ENCODE peak calls at places on chromosomes 13 and 19, in ten cellular contexts. One of them, this sample, is unnamed.

GRCh38 chr19:15188851-15189250 is 11.9 kb downstream of the NOTCH3 start:
- DNase-seq in RWPE2: peak; percentile 72
- DNase-seq in neural progenitor cell: no peak
- DNase-seq in gastrocnemius medialis: no peak
- DNase-seq in cardiac muscle cell: no peak
- DNase-seq in brain microvascular endothelial cell: no peak
- DNase-seq in left ventricle myocardium inferior: no peak
- DNase-seq in mucosa of descending colon: no peak
- DNase-seq in tibial artery: no peak
- DNase-seq in fibroblast of lung: no peak
- DNase-seq in this sample: no peak

GRCh38 chr19:42206871-42207755 is 10.4 kb downstream of the DEDD2 start:
- DNase-seq in RWPE2: no peak
- DNase-seq in neural progenitor cell: no peak
- DNase-seq in gastrocnemius medialis: no peak
- DNase-seq in cardiac muscle cell: no peak
- DNase-seq in brain microvascular endothelial cell: peak; percentile 22
- DNase-seq in left ventricle myocardium inferior: no peak
- DNase-seq in mucosa of descending colon: no peak
- DNase-seq in tibial artery: no peak
- DNase-seq in fibroblast of lung: peak; percentile 72
- DNase-seq in this sample: no peak

GRCh38 chr19:295687-296370 is 4.6 kb upstream of the PLPP2 start:
- DNase-seq in RWPE2: no peak
- DNase-seq in neural progenitor cell: no peak
- DNase-seq in gastrocnemius medialis: no peak
- DNase-seq in cardiac muscle cell: no peak
- DNase-seq in brain microvascular endothelial cell: no peak
- DNase-seq in left ventricle myocardium inferior: no peak
- DNase-seq in mucosa of descending colon: peak; percentile 7
- DNase-seq in tibial artery: no peak
- DNase-seq in fibroblast of lung: no peak
- DNase-seq in this sample: no peak

GRCh38 chr19:55495646-55496349 is 7.6 kb downstream of the SSC5D start:
- DNase-seq in RWPE2: no peak
- DNase-seq in neural progenitor cell: no peak
- DNase-seq in gastrocnemius medialis: no peak
- DNase-seq in cardiac muscle cell: no peak
- DNase-seq in brain microvascular endothelial cell: no peak
- DNase-seq in left ventricle myocardium inferior: no peak
- DNase-seq in mucosa of descending colon: no peak
- DNase-seq in tibial artery: no peak
- DNase-seq in fibroblast of lung: no peak
- DNase-seq in this sample: no peak

GRCh38 chr19:812819-813358 is 8.9 kb downstream of the PLPPR3 start:
- DNase-seq in RWPE2: no peak
- DNase-seq in neural progenitor cell: no peak
- DNase-seq in gastrocnemius medialis: no peak
- DNase-seq in cardiac muscle cell: no peak
- DNase-seq in brain microvascular endothelial cell: no peak
- DNase-seq in left ventricle myocardium inferior: no peak
- DNase-seq in mucosa of descending colon: no peak
- DNase-seq in tibial artery: no peak
- DNase-seq in fibroblast of lung: no peak
- DNase-seq in this sample: no peak

GRCh38 chr19:43809762-43810696 is 7.8 kb upstream of the LYPD5 start:
- DNase-seq in RWPE2: no peak
- DNase-seq in neural progenitor cell: peak; percentile 71
- DNase-seq in gastrocnemius medialis: no peak
- DNase-seq in cardiac muscle cell: peak; percentile 72
- DNase-seq in brain microvascular endothelial cell: peak; percentile 25
- DNase-seq in left ventricle myocardium inferior: no peak
- DNase-seq in mucosa of descending colon: no peak
- DNase-seq in tibial artery: no peak
- DNase-seq in fibroblast of lung: peak; percentile 61
- DNase-seq in this sample: no peak

GRCh38 chr13:84187626-84188025 is 305.4 kb upstream of the SLITRK1 start:
- DNase-seq in RWPE2: no peak
- DNase-seq in neural progenitor cell: no peak
- DNase-seq in gastrocnemius medialis: no peak
- DNase-seq in cardiac muscle cell: no peak
- DNase-seq in brain microvascular endothelial cell: no peak
- DNase-seq in left ventricle myocardium inferior: no peak
- DNase-seq in mucosa of descending colon: no peak
- DNase-seq in tibial artery: no peak
- DNase-seq in fibroblast of lung: no peak
- DNase-seq in this sample: no peak

GRCh38 chr13:61695147-61695546 is 279.5 kb upstream of the PCDH20 start:
- DNase-seq in RWPE2: no peak
- DNase-seq in neural progenitor cell: no peak
- DNase-seq in gastrocnemius medialis: no peak
- DNase-seq in cardiac muscle cell: no peak
- DNase-seq in brain microvascular endothelial cell: no peak
- DNase-seq in left ventricle myocardium inferior: no peak
- DNase-seq in mucosa of descending colon: no peak
- DNase-seq in tibial artery: no peak
- DNase-seq in fibroblast of lung: peak; percentile 10
- DNase-seq in this sample: no peak

GRCh38 chr19:40921005-40921897 is 39.2 kb upstream of the CYP2A7 start:
- DNase-seq in RWPE2: no peak
- DNase-seq in neural progenitor cell: no peak
- DNase-seq in gastrocnemius medialis: no peak
- DNase-seq in cardiac muscle cell: peak; percentile 8
- DNase-seq in brain microvascular endothelial cell: no peak
- DNase-seq in left ventricle myocardium inferior: no peak
- DNase-seq in mucosa of descending colon: peak; percentile 75
- DNase-seq in tibial artery: no peak
- DNase-seq in fibroblast of lung: no peak
- DNase-seq in this sample: no peak

GRCh38 chr19:35013820-35014754 is 14.0 kb downstream of the GRAMD1A start:
- DNase-seq in RWPE2: no peak
- DNase-seq in neural progenitor cell: no peak
- DNase-seq in gastrocnemius medialis: no peak
- DNase-seq in cardiac muscle cell: peak; percentile 38
- DNase-seq in brain microvascular endothelial cell: no peak
- DNase-seq in left ventricle myocardium inferior: no peak
- DNase-seq in mucosa of descending colon: peak; percentile 35
- DNase-seq in tibial artery: no peak
- DNase-seq in fibroblast of lung: no peak
- DNase-seq in this sample: no peak

GRCh38 chr13:92461402-92461801 is 765.2 kb upstream of the GPC6 start:
- DNase-seq in RWPE2: no peak
- DNase-seq in neural progenitor cell: peak; percentile 39
- DNase-seq in gastrocnemius medialis: no peak
- DNase-seq in cardiac muscle cell: no peak
- DNase-seq in brain microvascular endothelial cell: no peak
- DNase-seq in left ventricle myocardium inferior: no peak
- DNase-seq in mucosa of descending colon: no peak
- DNase-seq in tibial artery: no peak
- DNase-seq in fibroblast of lung: no peak
- DNase-seq in this sample: no peak

GRCh38 chr13:111233080-111233479 is 87.4 kb upstream of the TEX29 start:
- DNase-seq in RWPE2: no peak
- DNase-seq in neural progenitor cell: no peak
- DNase-seq in gastrocnemius medialis: no peak
- DNase-seq in cardiac muscle cell: no peak
- DNase-seq in brain microvascular endothelial cell: no peak
- DNase-seq in left ventricle myocardium inferior: no peak
- DNase-seq in mucosa of descending colon: no peak
- DNase-seq in tibial artery: no peak
- DNase-seq in fibroblast of lung: no peak
- DNase-seq in this sample: no peak

GRCh38 chr13:42405665-42406390 is 133.9 kb downstream of the AKAP11 start:
- DNase-seq in RWPE2: peak; percentile 57
- DNase-seq in neural progenitor cell: no peak
- DNase-seq in gastrocnemius medialis: no peak
- DNase-seq in cardiac muscle cell: peak; percentile 21
- DNase-seq in brain microvascular endothelial cell: peak; percentile 81
- DNase-seq in left ventricle myocardium inferior: no peak
- DNase-seq in mucosa of descending colon: no peak
- DNase-seq in tibial artery: no peak
- DNase-seq in fibroblast of lung: peak; percentile 26
- DNase-seq in this sample: no peak

GRCh38 chr13:26017932-26018690 is 33.7 kb downstream of the SHISA2 start:
- DNase-seq in RWPE2: no peak
- DNase-seq in neural progenitor cell: no peak
- DNase-seq in gastrocnemius medialis: no peak
- DNase-seq in cardiac muscle cell: peak; percentile 41
- DNase-seq in brain microvascular endothelial cell: peak; percentile 24
- DNase-seq in left ventricle myocardium inferior: no peak
- DNase-seq in mucosa of descending colon: no peak
- DNase-seq in tibial artery: no peak
- DNase-seq in fibroblast of lung: peak; percentile 48
- DNase-seq in this sample: no peak

GRCh38 chr19:19466201-19466600 is 49.1 kb downstream of the TSSK6 start:
- DNase-seq in RWPE2: no peak
- DNase-seq in neural progenitor cell: no peak
- DNase-seq in gastrocnemius medialis: no peak
- DNase-seq in cardiac muscle cell: no peak
- DNase-seq in brain microvascular endothelial cell: no peak
- DNase-seq in left ventricle myocardium inferior: no peak
- DNase-seq in mucosa of descending colon: no peak
- DNase-seq in tibial artery: no peak
- DNase-seq in fibroblast of lung: no peak
- DNase-seq in this sample: no peak

GRCh38 chr19:19471682-19472081 is 43.7 kb downstream of the TSSK6 start:
- DNase-seq in RWPE2: no peak
- DNase-seq in neural progenitor cell: no peak
- DNase-seq in gastrocnemius medialis: no peak
- DNase-seq in cardiac muscle cell: no peak
- DNase-seq in brain microvascular endothelial cell: no peak
- DNase-seq in left ventricle myocardium inferior: no peak
- DNase-seq in mucosa of descending colon: no peak
- DNase-seq in tibial artery: no peak
- DNase-seq in fibroblast of lung: no peak
- DNase-seq in this sample: no peak

GRCh38 chr19:19474950-19475781 is 40.2 kb downstream of the TSSK6 start:
- DNase-seq in RWPE2: no peak
- DNase-seq in neural progenitor cell: peak; percentile 49
- DNase-seq in gastrocnemius medialis: no peak
- DNase-seq in cardiac muscle cell: no peak
- DNase-seq in brain microvascular endothelial cell: no peak
- DNase-seq in left ventricle myocardium inferior: no peak
- DNase-seq in mucosa of descending colon: no peak
- DNase-seq in tibial artery: no peak
- DNase-seq in fibroblast of lung: no peak
- DNase-seq in this sample: no peak

GRCh38 chr19:19468424-19469050 is 46.8 kb downstream of the TSSK6 start:
- DNase-seq in RWPE2: no peak
- DNase-seq in neural progenitor cell: no peak
- DNase-seq in gastrocnemius medialis: no peak
- DNase-seq in cardiac muscle cell: no peak
- DNase-seq in brain microvascular endothelial cell: no peak
- DNase-seq in left ventricle myocardium inferior: no peak
- DNase-seq in mucosa of descending colon: no peak
- DNase-seq in tibial artery: no peak
- DNase-seq in fibroblast of lung: no peak
- DNase-seq in this sample: no peak

DNA sequence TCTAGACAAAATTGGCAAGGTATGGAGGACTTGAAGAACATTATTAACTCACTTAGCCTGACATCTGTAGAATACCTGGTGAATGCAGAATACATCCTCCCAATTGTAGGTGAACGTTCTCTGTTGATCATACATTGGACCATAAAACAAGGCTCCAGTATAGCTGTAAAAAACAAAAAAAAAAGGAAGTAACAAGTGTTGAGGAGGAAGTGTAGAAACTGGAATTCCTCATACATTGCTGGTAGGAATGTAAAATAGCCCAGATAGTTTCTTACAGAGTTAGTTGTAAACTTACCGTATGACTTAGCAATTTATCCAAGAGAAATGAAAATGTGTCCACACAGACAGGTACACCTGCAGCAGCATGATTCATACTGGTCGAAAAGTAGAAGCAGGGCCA is 44.8 kb downstream of the TSSK6 start:
- DNase-seq in RWPE2: no peak
- DNase-seq in neural progenitor cell: no peak
- DNase-seq in gastrocnemius medialis: no peak
- DNase-seq in cardiac muscle cell: no peak
- DNase-seq in brain microvascular endothelial cell: no peak
- DNase-seq in left ventricle myocardium inferior: no peak
- DNase-seq in mucosa of descending colon: no peak
- DNase-seq in tibial artery: no peak
- DNase-seq in fibroblast of lung: no peak
- DNase-seq in this sample: no peak
- H3K36me3 ChIP-seq in RWPE2: peaks cover 45% of the 10 kb centered on the region
- H3K36me3 ChIP-seq in neural progenitor cell: peaks cover 19% of the 10 kb centered on the region
- H3K36me3 ChIP-seq in gastrocnemius medialis: peaks cover 29% of the 10 kb centered on the region
- H3K36me3 ChIP-seq in cardiac muscle cell: no peaks in the 10 kb centered on the region
- H3K36me3 ChIP-seq in brain microvascular endothelial cell: peaks cover 27% of the 10 kb centered on the region
- H3K36me3 ChIP-seq in left ventricle myocardium inferior: peaks cover 47% of the 10 kb centered on the region
- H3K36me3 ChIP-seq in mucosa of descending colon: no peaks in the 10 kb centered on the region
- H3K36me3 ChIP-seq in tibial artery: peaks cover 34% of the 10 kb centered on the region
- H3K36me3 ChIP-seq in fibroblast of lung: peaks cover 12% of the 10 kb centered on the region
- H3K36me3 ChIP-seq in this sample: no peaks in the 10 kb centered on the region

GRCh38 chr13:65882810-65883209 is 1347.3 kb downstream of the PCDH9 start:
- DNase-seq in RWPE2: no peak
- DNase-seq in neural progenitor cell: no peak
- DNase-seq in gastrocnemius medialis: no peak
- DNase-seq in cardiac muscle cell: no peak
- DNase-seq in brain microvascular endothelial cell: no peak
- DNase-seq in left ventricle myocardium inferior: no peak
- DNase-seq in mucosa of descending colon: no peak
- DNase-seq in tibial artery: no peak
- DNase-seq in fibroblast of lung: no peak
- DNase-seq in this sample: no peak
- TF ChIP-seq CTCF in RWPE2: no peak
- TF ChIP-seq CTCF in neural progenitor cell: peak; percentile 45
- TF ChIP-seq CTCF in gastrocnemius medialis: no peak
- TF ChIP-seq CTCF in cardiac muscle cell: peak; percentile 10
- TF ChIP-seq CTCF in brain microvascular endothelial cell: peak; percentile 38
- TF ChIP-seq CTCF in left ventricle myocardium inferior: peak; percentile 14
- TF ChIP-seq CTCF in mucosa of descending colon: no peak
- TF ChIP-seq CTCF in tibial artery: no peak
- TF ChIP-seq CTCF in fibroblast of lung: no peak
- TF ChIP-seq CTCF in this sample: no peak

GRCh38 chr19:46745521-46746280 is at the start of gene FKRP:
- DNase-seq in RWPE2: peak; percentile 61
- DNase-seq in neural progenitor cell: peak; percentile 69
- DNase-seq in gastrocnemius medialis: no peak
- DNase-seq in cardiac muscle cell: no peak
- DNase-seq in brain microvascular endothelial cell: no peak
- DNase-seq in left ventricle myocardium inferior: peak; percentile 48
- DNase-seq in mucosa of descending colon: peak; percentile 65
- DNase-seq in tibial artery: no peak
- DNase-seq in fibroblast of lung: no peak
- DNase-seq in this sample: peak; percentile 48
- H3K36me3 ChIP-seq in RWPE2: peaks cover 36% of the 10 kb centered on the region
- H3K36me3 ChIP-seq in neural progenitor cell: peaks cover 3% of the 10 kb centered on the region
- H3K36me3 ChIP-seq in gastrocnemius medialis: peaks cover 3% of the 10 kb centered on the region
- H3K36me3 ChIP-seq in cardiac muscle cell: peaks cover 4% of the 10 kb centered on the region
- H3K36me3 ChIP-seq in brain microvascular endothelial cell: peaks cover 13% of the 10 kb centered on the region
- H3K36me3 ChIP-seq in left ventricle myocardium inferior: peaks cover 10% of the 10 kb centered on the region
- H3K36me3 ChIP-seq in mucosa of descending colon: no peaks in the 10 kb centered on the region
- H3K36me3 ChIP-seq in tibial artery: peaks cover 11% of the 10 kb centered on the region
- H3K36me3 ChIP-seq in fibroblast of lung: no peaks in the 10 kb centered on the region
- H3K36me3 ChIP-seq in this sample: no peaks in the 10 kb centered on the region

DNA sequence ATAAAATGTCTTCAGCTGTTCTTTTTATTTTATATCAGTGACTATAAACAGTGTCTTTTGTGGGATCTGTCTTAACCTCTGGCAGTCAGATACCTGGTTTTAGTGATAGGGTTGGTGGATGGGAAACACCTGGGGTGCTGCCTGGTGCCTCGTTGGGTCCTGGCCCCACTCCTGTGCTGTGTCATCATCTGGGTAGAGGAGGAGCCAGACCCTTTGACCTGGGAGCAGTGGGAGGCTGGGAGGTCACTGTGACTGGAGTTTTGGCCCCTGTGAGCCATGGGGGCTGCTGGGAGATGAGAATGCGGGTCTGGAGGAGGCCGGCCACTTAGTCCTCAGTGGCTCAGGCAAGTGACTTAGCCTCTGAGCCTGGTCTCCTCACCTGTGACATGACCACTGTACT is 29.4 kb downstream of the TDRD12 start:
- DNase-seq in RWPE2: no peak
- DNase-seq in neural progenitor cell: no peak
- DNase-seq in gastrocnemius medialis: no peak
- DNase-seq in cardiac muscle cell: no peak
- DNase-seq in brain microvascular endothelial cell: no peak
- DNase-seq in left ventricle myocardium inferior: no peak
- DNase-seq in mucosa of descending colon: no peak
- DNase-seq in tibial artery: no peak
- DNase-seq in fibroblast of lung: no peak
- DNase-seq in this sample: no peak
- TF ChIP-seq CTCF in RWPE2: no peak
- TF ChIP-seq CTCF in neural progenitor cell: no peak
- TF ChIP-seq CTCF in gastrocnemius medialis: no peak
- TF ChIP-seq CTCF in cardiac muscle cell: no peak
- TF ChIP-seq CTCF in brain microvascular endothelial cell: no peak
- TF ChIP-seq CTCF in left ventricle myocardium inferior: no peak
- TF ChIP-seq CTCF in mucosa of descending colon: no peak
- TF ChIP-seq CTCF in tibial artery: no peak
- TF ChIP-seq CTCF in fibroblast of lung: no peak
- TF ChIP-seq CTCF in this sample: no peak

This sample was measured in uterus.